ENCODE peak calls at places on chromosomes 5 and 9, in seven cellular contexts. W is dorsolateral prefrontal cortex, D is GM23338, G is AG09309, H is neural crest cell, T is transverse colon, L is IMR-90. F is an unnamed sample.
A peak's percentile ranks its signal among the peaks of the same experiment; 100 is the strongest.

GRCh38 chr5:173278172-173278571 is 43.2 kb upstream of the NKX2-5 start:
- DNase-seq in H (no peak), D (no peak), G (no peak), L (no peak), T (no peak), W (no peak), F (no peak)

GRCh38 chr5:53479656-53480473 is 564 bp upstream of the FST start:
- DNase-seq in H (peak; percentile 40), D (peak; percentile 67), G (no peak), T (peak; percentile 39), L (peak; percentile 73), W (no peak), F (no peak)

GRCh38 chr9:7216004-7216821 is 458.4 kb downstream of the KDM4C start:
- DNase-seq in G (peak; percentile 47), H (no peak), W (no peak), T (no peak), L (peak; percentile 7), D (no peak), F (no peak)

GRCh38 chr5:154196955-154197652 is 6.6 kb downstream of the GALNT10 start:
- DNase-seq in W (no peak), H (no peak), G (no peak), T (no peak), L (peak; percentile 87), D (peak; percentile 51), F (no peak)

GRCh38 chr5:149053027-149053705 is 9.7 kb downstream of the SH3TC2 start:
- DNase-seq in W (no peak), H (no peak), G (no peak), L (peak; percentile 72), D (no peak), T (no peak), F (peak; percentile 87)

GRCh38 chr5:10599828-10600227 is 36.0 kb downstream of the ANKRD33B start:
- DNase-seq in G (no peak), T (no peak), D (no peak), W (no peak), H (no peak), L (peak; percentile 78), F (no peak)

GRCh38 chr9:99059074-99059894 is 45.6 kb upstream of the TGFBR1 start:
- DNase-seq in G (no peak), D (no peak), L (no peak), T (peak; percentile 23), W (no peak), H (no peak), F (no peak)

GRCh38 chr9:133368249-133368881 is 7.5 kb downstream of the SURF4 start:
- DNase-seq in T (peak; percentile 52), G (no peak), H (no peak), D (no peak), W (peak; percentile 46), L (no peak), F (no peak)

GRCh38 chr5:174608631-174609097 is 115.7 kb upstream of the MSX2 start:
- DNase-seq in G (no peak), W (no peak), L (no peak), T (peak; percentile 20), H (no peak), D (no peak), F (peak; percentile 97)

GRCh38 chr9:73148447-73148937 is 3.2 kb upstream of the ANXA1 start:
- DNase-seq in G (no peak), T (no peak), H (no peak), D (no peak), W (no peak), L (peak; percentile 58), F (no peak)

GRCh38 chr5:132055441-132055807 is 5.0 kb upstream of the IL3 start:
- DNase-seq in D (no peak), W (no peak), T (no peak), H (no peak), G (no peak), L (no peak), F (no peak)

GRCh38 chr5:60026174-60026573 is 132.6 kb upstream of the PDE4D start:
- DNase-seq in W (no peak), H (no peak), G (peak; percentile 4), L (peak; percentile 0), D (no peak), T (no peak), F (no peak)

GRCh38 chr5:149961186-149961685 is 678 bp downstream of the SLC26A2 start:
- DNase-seq in W (no peak), L (no peak), H (no peak), T (no peak), G (no peak), D (no peak), F (no peak)

GRCh38 chr5:98099448-98100105 is 673.9 kb upstream of the RGMB start:
- DNase-seq in W (no peak), T (no peak), H (no peak), L (peak; percentile 44), D (no peak), G (no peak), F (no peak)

GRCh38 chr9:2623046-2623865 is 1.7 kb downstream of the VLDLR start:
- DNase-seq in H (peak; percentile 51), D (peak; percentile 71), T (peak; percentile 10), L (peak; percentile 59), W (peak; percentile 58), G (no peak), F (no peak)

GRCh38 chr9:78004478-78005229 is 27.0 kb downstream of the GNAQ start:
- DNase-seq in L (peak; percentile 30), D (peak; percentile 37), H (no peak), T (no peak), W (no peak), G (no peak), F (no peak)

GRCh38 chr5:173670130-173670591 is 53.7 kb upstream of the BOD1 start:
- DNase-seq in W (no peak), H (no peak), G (peak; percentile 35), T (no peak), D (peak; percentile 44), L (peak; percentile 29), F (peak; percentile 85)

GRCh38 chr9:123407537-123407828 is 51.5 kb downstream of the CRB2 start:
- DNase-seq in T (no peak), D (no peak), G (no peak), H (no peak), W (no peak), L (no peak), F (peak; percentile 45)

GRCh38 chr5:111834926-111835599 is 78.1 kb upstream of the NREP start:
- DNase-seq in L (peak; percentile 32), G (peak; percentile 7), W (no peak), D (no peak), T (no peak), H (no peak), F (no peak)

GRCh38 chr5:74639538-74640449 is 734 bp downstream of the ENC1 start:
- DNase-seq in H (no peak), W (no peak), T (peak; percentile 47), L (peak; percentile 49), G (no peak), D (peak; percentile 73), F (no peak)

GRCh38 chr9:34962530-34962929 is 4.4 kb downstream of the PHF24 start:
- DNase-seq in G (no peak), L (no peak), T (no peak), D (no peak), W (no peak), H (no peak), F (no peak)

GRCh38 chr9:2260401-2261306 is 245.5 kb downstream of the SMARCA2 start:
- DNase-seq in T (no peak), D (no peak), L (peak; percentile 45), G (peak; percentile 4), H (no peak), W (no peak), F (no peak)

GRCh38 chr9:110842169-110842568 is 173.6 kb downstream of the MUSK start:
- DNase-seq in W (no peak), L (no peak), T (no peak), H (no peak), D (peak; percentile 46), G (no peak), F (no peak)

GRCh38 chr9:125732562-125732961 is 14.6 kb upstream of the PBX3 start:
- DNase-seq in H (peak; percentile 16), D (peak; percentile 62), W (no peak), G (no peak), T (no peak), L (no peak), F (no peak)

GRCh38 chr5:12672141-12672540 is 767.9 kb upstream of the CTNND2 start:
- DNase-seq in H (no peak), G (no peak), T (no peak), L (no peak), D (peak; percentile 27), W (no peak), F (no peak)

GRCh38 chr5:172707285-172708182 is 63.5 kb downstream of the DUSP1 start:
- DNase-seq in T (no peak), G (peak; percentile 17), W (peak; percentile 14), L (peak; percentile 76), H (peak; percentile 32), D (peak; percentile 81), F (no peak)

GRCh38 chr5:100901851-100902341 is 1.2 kb downstream of the ST8SIA4 start:
- DNase-seq in L (no peak), T (peak; percentile 53), G (no peak), H (no peak), D (peak; percentile 2), W (no peak), F (no peak)

GRCh38 chr5:93673555-93673954 is 67.8 kb downstream of the POU5F2 start:
- DNase-seq in G (no peak), W (no peak), D (no peak), L (no peak), H (no peak), T (no peak), F (no peak)

GRCh38 chr9:110769667-110770066 is 101.1 kb downstream of the MUSK start:
- DNase-seq in H (no peak), T (no peak), G (no peak), D (no peak), W (no peak), L (peak; percentile 36), F (no peak)

GRCh38 chr5:102858808-102859207 is 103.7 kb downstream of the PAM start:
- DNase-seq in W (no peak), D (no peak), G (peak; percentile 79), L (peak; percentile 88), T (no peak), H (no peak), F (no peak)
- TF ChIP-seq CTCF in W (no peak), D (no peak), G (no peak), L (no peak), T (no peak), H (no peak), F (no peak)

GRCh38 chr9:136267261-136268111 is 21.9 kb upstream of the QSOX2 start:
- DNase-seq in T (peak; percentile 85), G (peak; percentile 21), L (peak; percentile 78), H (peak; percentile 76), D (peak; percentile 85), W (peak; percentile 81), F (peak; percentile 29)
- TF ChIP-seq CTCF in T (no peak), G (peak; percentile 28), L (peak; percentile 43), H (no peak), D (no peak), W (peak; percentile 38), F (peak; percentile 37)

GRCh38 chr5:1344975-1345838 is at the start of gene CLPTM1L:
- DNase-seq in L (peak; percentile 81), T (peak; percentile 90), G (peak; percentile 33), W (peak; percentile 75), D (peak; percentile 92), H (peak; percentile 71), F (peak; percentile 39)
- TF ChIP-seq CTCF in L (no peak), T (no peak), G (no peak), W (peak; percentile 17), D (no peak), H (no peak), F (no peak)

DNA sequence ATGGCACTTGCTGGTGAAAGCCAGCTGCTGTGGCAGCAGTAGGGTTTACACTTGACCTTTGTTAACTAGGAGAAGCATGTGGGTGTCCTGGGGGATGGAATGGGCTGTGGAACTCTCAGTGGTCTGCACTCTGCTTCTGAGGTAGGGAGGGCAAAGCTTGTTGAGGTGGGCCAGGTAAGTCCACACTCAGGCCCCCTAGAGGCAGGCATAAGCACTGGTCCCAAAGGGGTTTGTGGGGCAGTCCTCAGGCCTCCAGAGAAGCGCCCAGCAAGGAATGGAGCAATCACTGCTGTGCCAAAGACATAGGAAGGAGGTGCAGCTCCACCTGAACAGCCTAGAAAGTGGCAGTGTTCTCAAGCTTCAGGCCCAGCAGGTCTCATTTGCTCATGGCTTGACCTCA is 34.7 kb downstream of the INSL4 start:
- DNase-seq in G (no peak), T (no peak), W (no peak), L (no peak), D (peak; percentile 55), H (no peak), F (no peak)
- TF ChIP-seq CTCF in G (no peak), T (no peak), W (no peak), L (no peak), D (peak; percentile 49), H (no peak), F (no peak)

F was measured in retinal pigment epithelial cell.